ENCODE peak calls at places on chromosomes 5 and 9, in eight cellular contexts. D is germinal center; E is right cardiac atrium; O is stimulated activated CD8-positive, alpha-beta memory T cell treated with anti-CD3 and anti-CD28 coated beads, Interleukin-2, amount 100 ng/mL, for 1 hour; X is activated CD8-positive, alpha-beta memory T cell treated with anti-CD3 and anti-CD28 coated beads for 1 hour; C is endothelial cell; M is left ventricle myocardium inferior; Y is naive thymus-derived CD8-positive, alpha-beta T cell. G is an unnamed sample.

GRCh38 chr5:40210705-40211104 is 469.0 kb upstream of the PTGER4 start:
- DNase-seq in M (no peak), O (no peak), D (no peak), Y (no peak), X (no peak), E (no peak), C (no peak), G (no peak)

GRCh38 chr5:154884424-154884823 is 26.0 kb downstream of the CNOT8 start:
- DNase-seq in Y (no peak), E (no peak), C (no peak), D (no peak), X (no peak), M (no peak), O (no peak), G (no peak)

GRCh38 chr5:140965905-140966292 is 377 bp upstream of the PCDHAC2 start:
- DNase-seq in D (no peak), O (no peak), E (no peak), Y (no peak), C (no peak), M (no peak), X (no peak), G (no peak)

GRCh38 chr5:135391869-135392255 is 7.2 kb downstream of the MACROH2A1 start:
- DNase-seq in X (no peak), E (peak), O (no peak), Y (no peak), M (no peak), C (no peak), D (no peak), G (peak)

GRCh38 chr5:81192351-81192750 is 40.8 kb upstream of the CKMT2 start:
- DNase-seq in E (no peak), Y (no peak), C (no peak), M (no peak), D (no peak), O (no peak), X (no peak), G (no peak)

GRCh38 chr5:17308326-17309065 is 91.1 kb downstream of the BASP1 start:
- DNase-seq in O (no peak), Y (no peak), E (no peak), X (no peak), M (no peak), C (no peak), D (no peak), G (no peak)

GRCh38 chr9:127224883-127225739 is 39.5 kb upstream of the GARNL3 start:
- DNase-seq in E (peak), X (peak), Y (peak), M (peak), C (peak), O (peak), D (peak), G (peak)

GRCh38 chr5:134965271-134965825 is 2.4 kb upstream of the CATSPER3 start:
- DNase-seq in C (no peak), Y (no peak), X (no peak), M (no peak), D (no peak), O (no peak), E (no peak), G (no peak)

GRCh38 chr5:146345578-146346366 is 7.1 kb downstream of the POU4F3 start:
- DNase-seq in C (peak), X (no peak), M (no peak), E (no peak), Y (no peak), O (no peak), D (no peak), G (no peak)

GRCh38 chr9:82582693-82583092 is 480.2 kb downstream of the RASEF start:
- DNase-seq in X (no peak), Y (no peak), D (no peak), E (no peak), M (no peak), O (no peak), C (no peak), G (no peak)

GRCh38 chr5:18329346-18329745 is 695.1 kb downstream of the TAF11L14 start:
- DNase-seq in Y (no peak), O (no peak), D (no peak), E (no peak), C (no peak), M (no peak), X (no peak), G (no peak)

GRCh38 chr5:124580925-124581821 is 165.3 kb downstream of the ZNF608 start:
- DNase-seq in O (no peak), C (peak), X (no peak), E (no peak), D (no peak), M (no peak), Y (no peak), G (no peak)

GRCh38 chr5:11273180-11273882 is 512.3 kb upstream of the DAP start:
- DNase-seq in Y (no peak), D (no peak), M (no peak), C (no peak), O (no peak), X (no peak), E (no peak), G (no peak)

GRCh38 chr5:86917117-86917579 is 299.4 kb downstream of the COX7C start:
- DNase-seq in M (no peak), X (no peak), D (no peak), E (no peak), Y (no peak), O (no peak), C (peak), G (no peak)

GRCh38 chr5:158958048-158958994 is 141.4 kb downstream of the EBF1 start:
- DNase-seq in D (peak), M (no peak), X (no peak), O (no peak), Y (peak), C (no peak), E (peak), G (no peak)

GRCh38 chr5:135130526-135131215 is 96.6 kb upstream of the PITX1 start:
- DNase-seq in X (no peak), O (no peak), C (no peak), D (no peak), E (no peak), Y (no peak), M (no peak), G (no peak)

GRCh38 chr5:43456556-43456955 is 27.1 kb downstream of the TMEM267 start:
- DNase-seq in D (no peak), E (no peak), C (no peak), M (no peak), O (no peak), X (no peak), Y (no peak), G (no peak)

GRCh38 chr5:5270161-5270560 is 130.0 kb downstream of the ADAMTS16 start:
- DNase-seq in O (no peak), E (no peak), Y (no peak), D (no peak), C (no peak), M (no peak), X (no peak), G (no peak)

GRCh38 chr9:98364042-98364441 is 108.6 kb upstream of the TBC1D2 start:
- DNase-seq in D (no peak), Y (no peak), M (no peak), O (no peak), E (no peak), X (no peak), C (no peak), G (no peak)

GRCh38 chr9:72355153-72355552 is 9.9 kb downstream of the ZFAND5 start:
- DNase-seq in X (no peak), M (no peak), Y (no peak), E (no peak), O (no peak), C (no peak), D (no peak), G (no peak)

GRCh38 chr5:175900131-175900530 is 28.8 kb downstream of the CPLX2 start:
- DNase-seq in C (no peak), Y (no peak), M (no peak), X (no peak), E (no peak), O (no peak), D (no peak), G (no peak)